ENCODE peak calls at places on chromosomes 6 and 20, in ten cellular contexts. Y is body of pancreas, P is ovary, T is vagina, I is endothelial cell of umbilical vein, X is HCT116, N is Peyer's patch, Z is tibial nerve, R is GM12891, M is esophagus squamous epithelium. F is an unnamed sample.

GRCh38 chr6:23349521-23350147 is 776.4 kb upstream of the NRSN1 start:
- DNase-seq in R (no peak), M (no peak), I (peak), N (no peak), T (no peak), X (peak), Y (no peak), P (no peak), Z (no peak), F (no peak)

GRCh38 chr6:46661500-46661899 is 8.7 kb downstream of the SLC25A27 start:
- DNase-seq in N (no peak), P (no peak), Z (no peak), T (no peak), X (no peak), R (no peak), I (no peak), Y (no peak), M (no peak), F (no peak)

GRCh38 chr6:141451508-141452353 is 681.0 kb upstream of the GJE1 start:
- DNase-seq in R (no peak), T (no peak), Y (no peak), X (peak), M (no peak), N (no peak), I (peak), P (no peak), Z (no peak), F (no peak)

GRCh38 chr6:11653028-11653583 is 115.6 kb downstream of the TMEM170B start:
- DNase-seq in I (peak), P (peak), Y (no peak), R (peak), N (no peak), X (no peak), T (no peak), M (no peak), Z (no peak), F (no peak)

GRCh38 chr20:24148372-24148771 is 159.8 kb upstream of the GGTLC1 start:
- DNase-seq in P (no peak), I (no peak), Y (no peak), X (no peak), R (no peak), M (no peak), N (peak), T (peak), Z (no peak), F (no peak)

GRCh38 chr6:70622426-70622825 is 45.3 kb upstream of the SMAP1 start:
- DNase-seq in P (no peak), N (no peak), Z (no peak), X (no peak), T (no peak), Y (no peak), R (no peak), M (no peak), I (no peak), F (no peak)

GRCh38 chr20:25003002-25003401 is 10.5 kb upstream of the APMAP start:
- DNase-seq in P (no peak), X (no peak), R (no peak), I (no peak), Y (no peak), Z (no peak), T (no peak), N (no peak), M (no peak), F (no peak)

GRCh38 chr20:4957939-4958362 is 43.4 kb downstream of the SLC23A2 start:
- DNase-seq in M (no peak), Z (no peak), I (no peak), P (no peak), T (no peak), X (no peak), N (no peak), Y (no peak), R (no peak), F (no peak)

GRCh38 chr20:9070304-9070703 is 1.4 kb downstream of the PLCB4 start:
- DNase-seq in P (no peak), X (no peak), N (no peak), Y (no peak), Z (no peak), M (no peak), I (no peak), R (no peak), T (no peak), F (no peak)

GRCh38 chr20:35929301-35929700 is 25.0 kb downstream of the SCAND1 start:
- DNase-seq in P (no peak), Z (no peak), X (no peak), I (no peak), M (no peak), Y (no peak), T (no peak), N (no peak), R (no peak), F (no peak)

GRCh38 chr6:156832166-156832743 is 55.1 kb downstream of the ARID1B start:
- DNase-seq in I (peak), Y (peak), X (peak), M (no peak), R (no peak), Z (no peak), P (peak), T (no peak), N (no peak), F (peak)

GRCh38 chr20:49542514-49542991 is 25.4 kb downstream of the PTGIS start:
- DNase-seq in T (no peak), Y (no peak), N (no peak), X (no peak), Z (no peak), R (no peak), M (no peak), I (no peak), P (no peak), F (no peak)

GRCh38 chr6:46799657-46800056 is 6.5 kb downstream of the MEP1A start:
- DNase-seq in X (no peak), M (no peak), N (no peak), R (no peak), Y (no peak), P (no peak), I (no peak), Z (no peak), T (no peak), F (no peak)

GRCh38 chr20:62768815-62769287 is 27.4 kb upstream of the MRGBP start:
- DNase-seq in Y (peak), Z (no peak), N (no peak), M (no peak), T (no peak), I (peak), P (peak), R (no peak), X (no peak), F (no peak)

GRCh38 chr6:43683708-43684455 is 3.7 kb downstream of the MRPS18A start:
- DNase-seq in N (no peak), Z (no peak), M (no peak), P (no peak), I (no peak), Y (no peak), R (peak), T (no peak), X (no peak), F (no peak)

GRCh38 chr20:51382986-51383821 is 159.3 kb downstream of the NFATC2 start:
- DNase-seq in Y (peak), M (no peak), R (no peak), P (no peak), Z (no peak), N (no peak), T (no peak), I (peak), X (no peak), F (no peak)

GRCh38 chr20:38985603-38986170 is 23.5 kb downstream of the DHX35 start:
- DNase-seq in M (no peak), T (no peak), Y (no peak), P (no peak), R (no peak), I (peak), X (no peak), N (no peak), Z (no peak), F (no peak)

GRCh38 chr6:13488896-13489237 is 1.5 kb upstream of the GFOD1 start:
- DNase-seq in Z (peak), R (no peak), I (no peak), N (no peak), M (no peak), P (no peak), T (no peak), X (no peak), Y (no peak), F (no peak)

GRCh38 chr6:13488015-13488895 is 855 bp upstream of the GFOD1 start:
- DNase-seq in I (peak), R (peak), P (peak), Z (peak), T (no peak), N (peak), Y (peak), M (no peak), X (no peak), F (peak)

GRCh38 chr6:13486679-13487121 is 700 bp downstream of the GFOD1 start:
- DNase-seq in I (peak), P (peak), M (peak), Z (peak), Y (peak), X (no peak), R (peak), T (no peak), N (peak), F (peak)

GRCh38 chr6:13485923-13486557 is 1.4 kb downstream of the GFOD1 start:
- DNase-seq in R (peak), P (peak), I (peak), T (no peak), Z (no peak), N (peak), Y (peak), M (no peak), X (no peak), F (peak)

DNA sequence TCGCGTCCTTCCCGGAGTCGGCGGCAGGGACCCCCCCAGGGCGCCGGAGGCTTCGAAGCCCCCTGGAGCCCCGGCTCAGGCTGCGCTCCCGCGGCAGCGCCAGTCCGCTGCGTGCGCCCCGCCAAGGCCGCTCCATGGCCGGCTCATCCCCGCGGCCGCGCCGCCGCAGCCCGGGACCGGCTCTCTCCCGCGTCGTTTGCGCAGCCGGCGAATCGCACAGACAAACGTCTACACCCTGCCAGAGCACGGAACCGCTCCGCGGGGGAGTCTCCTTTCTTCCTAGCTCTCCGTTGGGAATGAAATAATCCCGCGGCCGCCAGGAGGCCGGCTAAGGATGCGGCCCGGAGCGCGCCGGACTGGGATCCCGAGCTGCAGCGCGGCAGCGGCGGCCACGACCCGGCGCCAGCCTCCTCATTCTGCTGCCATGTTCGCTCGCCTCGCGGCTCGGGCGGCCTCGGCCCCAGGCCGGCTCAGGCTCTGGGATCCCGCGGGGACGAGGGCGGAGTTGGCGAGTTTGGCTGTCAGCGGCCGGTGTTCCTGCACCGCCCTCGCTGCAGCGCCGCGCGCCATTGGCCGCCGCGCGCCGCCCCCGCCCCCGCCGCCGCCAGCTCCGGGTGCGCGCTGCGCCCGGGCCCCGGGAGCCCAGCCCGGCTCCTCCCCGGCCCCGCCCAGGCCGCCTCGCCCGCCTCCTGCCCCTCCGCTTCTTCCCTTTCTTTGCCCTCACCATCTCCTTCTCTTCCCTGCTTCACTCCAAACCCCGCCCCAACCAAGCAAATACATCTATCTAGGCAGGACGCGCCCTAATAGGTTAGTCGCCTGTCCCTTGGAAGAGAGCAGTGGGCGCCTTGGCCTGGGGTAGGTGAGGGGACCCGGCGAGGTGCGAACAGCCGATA is at the start of gene GFOD1:
- DNase-seq in I (peak), M (peak), Y (peak), Z (peak), T (no peak), N (peak), R (peak), X (peak), P (peak), F (peak)
- TF ChIP-seq POLR2A in I (peak), M (peak), Y (peak), Z (peak), T (no peak), N (peak), R (peak), X (peak), P (peak), F (peak)

GRCh38 chr20:44966030-44966961 is at the start of gene STK4:
- DNase-seq in Y (peak), Z (peak), T (peak), M (peak), N (peak), I (peak), R (peak), X (peak), P (peak), F (peak)
- TF ChIP-seq POLR2A in Y (peak), Z (peak), T (no peak), M (peak), N (peak), I (peak), R (peak), X (peak), P (peak), F (peak)

GRCh38 chr6:15495375-15495901 is 167.4 kb downstream of the DTNBP1 start:
- DNase-seq in M (no peak), X (no peak), N (no peak), Y (no peak), P (no peak), T (no peak), R (no peak), Z (no peak), I (no peak), F (no peak)
- TF ChIP-seq POLR2A in M (no peak), X (no peak), N (no peak), Y (no peak), P (no peak), T (no peak), R (no peak), Z (no peak), I (no peak), F (no peak)

GRCh38 chr6:18155864-18156396 is 708 bp downstream of the KDM1B start:
- DNase-seq in T (peak), P (peak), Z (no peak), R (peak), M (peak), I (peak), Y (peak), X (peak), N (peak), F (peak)

GRCh38 chr6:18151801-18152200 is 3.1 kb downstream of the TPMT start:
- DNase-seq in Z (no peak), P (no peak), R (no peak), I (no peak), N (no peak), T (no peak), X (no peak), M (no peak), Y (no peak), F (no peak)

GRCh38 chr6:18153311-18153703 is 1.6 kb downstream of the TPMT start:
- DNase-seq in M (no peak), Z (no peak), Y (no peak), X (no peak), I (no peak), R (no peak), T (no peak), N (no peak), P (no peak), F (no peak)

GRCh38 chr6:18155273-18155863 is at the start of gene KDM1B:
- DNase-seq in M (peak), R (peak), I (peak), X (peak), Y (peak), Z (peak), P (peak), N (peak), T (no peak), F (peak)

GRCh38 chr6:18154507-18155272 is at the start of gene TPMT:
- DNase-seq in I (no peak), R (no peak), Z (no peak), P (no peak), T (peak), M (no peak), X (no peak), N (peak), Y (peak), F (peak)
- TF ChIP-seq POLR2A in I (peak), R (peak), Z (peak), P (peak), T (no peak), M (peak), X (peak), N (peak), Y (peak), F (peak)

GRCh38 chr6:132907915-132908314 is 93.5 kb downstream of the RPS12 start:
- DNase-seq in X (peak), T (no peak), I (no peak), Y (no peak), Z (no peak), N (no peak), P (no peak), R (no peak), M (no peak), F (no peak)
- TF ChIP-seq POLR2A in X (no peak), T (no peak), I (no peak), Y (no peak), Z (no peak), N (no peak), P (no peak), R (no peak), M (no peak), F (no peak)

DNA sequence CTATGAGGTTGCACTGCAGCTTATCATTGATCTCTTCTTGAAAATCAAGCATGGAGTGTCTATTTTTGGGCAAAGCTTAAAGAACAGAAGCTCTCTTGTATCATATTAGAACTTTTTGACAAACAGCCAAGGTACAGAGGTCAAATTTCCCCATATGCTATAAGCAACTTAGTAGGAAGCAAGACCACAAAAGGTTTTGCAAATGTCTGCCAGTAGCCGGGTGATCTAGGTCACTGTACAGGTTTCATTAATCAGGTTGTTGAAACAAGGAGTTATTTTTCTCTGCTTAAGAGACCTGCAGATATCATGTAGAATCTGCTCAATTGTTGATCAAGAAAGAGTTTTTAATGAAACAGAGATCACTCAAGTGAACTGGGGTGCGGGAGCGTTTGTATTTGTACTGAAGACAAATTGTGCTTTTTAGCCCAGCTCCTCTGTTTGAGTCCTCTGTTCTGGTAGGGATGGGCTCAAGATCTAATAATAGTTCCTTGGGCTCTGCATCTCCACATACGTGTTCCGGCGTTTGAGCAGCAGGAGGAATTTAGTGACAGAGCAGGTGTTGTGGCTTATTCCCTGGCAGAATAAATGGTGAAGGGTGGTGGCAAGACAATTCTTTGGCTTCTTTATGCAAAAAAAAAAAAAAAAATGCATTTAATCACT is 4.3 kb downstream of the CITED2 start:
- DNase-seq in T (no peak), Y (no peak), X (no peak), N (no peak), I (no peak), R (no peak), P (no peak), M (no peak), Z (no peak), F (peak)
- TF ChIP-seq POLR2A in T (no peak), Y (peak), X (no peak), N (no peak), I (no peak), R (no peak), P (no peak), M (no peak), Z (no peak), F (no peak)

GRCh38 chr6:151325075-151326050 is 66.0 kb downstream of the ZBTB2 start:
- DNase-seq in Y (peak), N (peak), R (no peak), X (peak), T (no peak), M (no peak), Z (peak), I (peak), P (peak), F (peak)
- TF ChIP-seq POLR2A in Y (no peak), N (no peak), R (no peak), X (no peak), T (no peak), M (no peak), Z (no peak), I (no peak), P (no peak), F (no peak)

GRCh38 chr6:24358219-24358821 is 461 bp upstream of the DCDC2 start:
- DNase-seq in R (no peak), X (no peak), N (no peak), P (no peak), M (no peak), Z (no peak), T (no peak), I (no peak), Y (peak), F (no peak)
- TF ChIP-seq POLR2A in R (no peak), X (no peak), N (no peak), P (no peak), M (no peak), Z (no peak), T (no peak), I (no peak), Y (no peak), F (no peak)

DNA sequence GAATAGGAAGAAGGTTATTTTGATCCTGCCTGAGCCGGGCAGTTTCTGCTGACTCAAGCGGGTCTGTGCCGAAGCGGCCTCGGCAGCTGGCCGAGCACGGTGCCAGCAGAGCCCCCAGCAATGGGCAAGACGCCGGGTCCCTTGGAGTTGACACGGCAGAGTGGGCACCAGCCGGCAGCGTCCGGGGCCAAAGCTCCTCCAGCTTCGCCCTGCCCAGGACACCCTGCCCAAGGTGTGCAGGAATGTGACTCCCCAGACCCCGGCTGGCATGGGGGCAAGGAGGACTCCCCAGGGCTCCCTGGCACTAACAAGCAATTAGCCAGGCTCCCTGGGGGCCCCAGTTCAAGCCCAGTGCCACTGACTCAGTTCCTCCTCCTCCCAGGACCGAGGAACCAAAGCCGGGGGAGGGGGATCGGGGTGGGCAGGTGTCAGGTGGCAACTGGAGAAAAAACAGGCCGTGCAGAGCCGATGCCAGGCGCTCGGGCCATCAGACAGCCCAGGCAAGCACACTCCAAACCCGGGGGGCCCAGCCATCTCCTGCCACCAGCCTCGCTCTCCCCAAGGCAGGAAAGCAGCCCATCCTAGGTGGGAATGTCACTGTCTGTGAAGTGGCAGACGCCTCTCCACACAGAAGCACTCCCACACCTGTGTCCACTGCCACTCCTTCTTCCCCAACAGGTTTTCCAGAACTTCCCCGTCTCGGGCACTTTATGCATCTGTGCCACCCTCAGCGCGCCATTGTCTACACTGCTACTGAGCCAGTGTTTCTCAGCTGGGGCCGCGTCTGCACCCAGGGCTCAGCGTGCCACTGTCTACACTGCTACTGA is 41.2 kb upstream of the ZBP1 start:
- DNase-seq in Y (peak), M (no peak), Z (peak), P (peak), N (no peak), I (no peak), T (no peak), X (no peak), R (peak), F (no peak)
- TF ChIP-seq POLR2A in Y (no peak), M (no peak), Z (no peak), P (no peak), N (no peak), I (no peak), T (no peak), X (no peak), R (no peak), F (no peak)